ENCODE peak calls at places on chromosomes 5 and 9, in five cellular contexts. U, A, R, K and I are unnamed samples. For H3K4me1, the result is how much of the 10 kb centered on the place peaks cover.

GRCh38 chr5:55667938-55668337 is 44.2 kb downstream of the SLC38A9 start:
- DNase-seq in U (no peak), A (no peak), R (no peak), K (no peak), I (no peak)

GRCh38 chr5:125698420-125698819 is 724.8 kb upstream of the GRAMD2B start:
- DNase-seq in U (no peak), A (no peak), R (no peak), K (no peak), I (no peak)

GRCh38 chr9:18768951-18769622 is 263.9 kb downstream of the SAXO1 start:
- DNase-seq in U (no peak), A (no peak), R (no peak), K (no peak), I (no peak)

GRCh38 chr5:145919413-145919812 is 17.0 kb upstream of the SH3RF2 start:
- DNase-seq in U (no peak), A (no peak), R (no peak), K (no peak), I (no peak)

GRCh38 chr5:10860196-10860543 is 99.1 kb upstream of the DAP start:
- DNase-seq in U (no peak), A (no peak), R (no peak), K (no peak), I (no peak)

GRCh38 chr5:176825957-176826356 is 15.6 kb downstream of the UNC5A start:
- DNase-seq in U (no peak), A (no peak), R (no peak), K (no peak), I (no peak)

GRCh38 chr5:80915716-80916115 is 44.4 kb upstream of the RASGRF2 start:
- DNase-seq in U (peak), A (no peak), R (no peak), K (peak), I (no peak)

GRCh38 chr5:43190755-43191603 is 1.0 kb upstream of the NIM1K start:
- DNase-seq in U (peak), A (no peak), R (peak), K (peak), I (no peak)

GRCh38 chr5:151202381-151203139 is 21.3 kb downstream of the CCDC69 start:
- DNase-seq in U (peak), A (no peak), R (no peak), K (peak), I (no peak)

GRCh38 chr9:112642126-112642525 is 75.8 kb downstream of the INIP start:
- DNase-seq in U (no peak), A (no peak), R (no peak), K (no peak), I (no peak)
- H3K4me1 ChIP-seq in U (under half), A (under half), R (under half), K (under half), I (under half)

DNA sequence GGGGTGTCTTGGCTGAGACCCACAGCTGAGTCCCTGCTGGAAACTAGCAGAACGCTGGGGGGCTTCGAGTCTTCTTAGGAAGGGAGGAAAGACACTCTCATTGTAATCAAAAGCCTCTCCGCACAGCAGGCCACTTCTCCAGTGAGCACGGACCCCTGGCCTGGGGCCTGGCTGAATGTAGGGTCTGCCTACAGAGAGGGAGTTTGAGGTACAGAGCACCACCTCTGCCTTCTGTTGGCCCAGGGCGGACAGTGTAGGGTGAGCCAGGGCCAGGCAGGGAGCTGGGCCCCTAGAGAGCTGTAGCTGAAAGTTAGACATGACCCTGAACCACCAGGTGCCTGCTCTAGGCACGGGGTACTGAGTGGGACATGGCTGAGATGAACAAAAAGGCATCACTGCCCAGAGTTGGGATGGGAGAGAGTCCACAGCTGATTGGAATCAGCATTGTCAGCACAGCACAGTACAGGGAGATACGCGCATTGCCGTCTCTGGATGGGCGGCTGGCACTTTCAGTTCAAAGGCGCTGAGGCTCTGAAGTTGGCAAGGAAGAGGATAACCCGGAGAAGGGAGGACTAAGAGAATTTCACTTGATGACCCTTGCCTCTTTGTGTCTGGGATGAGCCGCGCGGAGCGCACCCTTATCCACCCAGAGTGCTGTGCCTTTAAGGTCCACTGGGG is 363 bp upstream of the SLC25A48 start:
- DNase-seq in U (peak), A (no peak), R (no peak), K (no peak), I (no peak)
- TF ChIP-seq CTCF in U (no peak), A (no peak), R (no peak), K (no peak), I (no peak)

GRCh38 chr5:58187473-58188286 is 272.2 kb downstream of the PLK2 start:
- DNase-seq in U (peak), A (no peak), R (no peak), K (no peak), I (peak)
- H3K4me2 ChIP-seq in U (peak), A (peak), R (no peak), K (peak), I (peak)

DNA sequence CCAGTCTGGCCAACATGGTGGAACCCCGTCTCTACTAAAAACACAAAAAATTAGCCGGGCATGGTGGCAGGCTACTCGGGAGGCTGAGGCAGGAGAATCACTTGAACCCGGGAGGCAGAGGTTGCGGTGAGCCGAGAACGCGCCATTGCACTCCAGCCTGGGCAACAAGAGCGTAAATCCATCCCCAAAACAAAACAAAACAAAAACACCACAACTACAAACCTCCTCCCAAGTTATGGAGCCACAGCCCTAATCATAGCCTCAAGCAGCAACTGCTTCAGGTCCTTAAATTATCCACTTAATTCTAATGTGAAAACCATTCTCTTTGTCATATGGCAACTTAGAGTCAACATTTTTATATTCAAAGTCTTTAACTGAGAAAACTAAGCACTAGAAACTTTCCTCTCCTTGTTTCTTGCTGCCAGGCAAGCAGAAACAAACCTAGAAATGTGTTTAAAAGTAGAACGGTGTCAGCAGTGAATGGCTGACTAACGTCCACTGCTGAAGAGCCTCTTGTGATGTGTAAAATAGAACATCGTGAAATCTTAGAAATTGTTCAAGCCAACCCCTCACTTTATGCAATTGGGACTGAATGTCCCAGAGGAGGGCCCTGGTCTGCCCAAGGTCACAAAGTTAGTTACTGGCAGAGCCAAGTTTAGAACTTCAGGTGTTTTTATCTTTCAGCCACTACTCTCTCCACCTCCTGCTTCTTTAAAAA is 5.7 kb downstream of the TMEM245 start:
- DNase-seq in U (no peak), A (no peak), R (no peak), K (no peak), I (no peak)
- H3K4me1 ChIP-seq in U (half or more), A (half or more), R (under half), K (under half), I (half or more)